ENCODE peak calls at places on chromosomes 13 and 19, in eight cellular contexts. S is HCT116, N is HepG2, I is K562, T is H1, P is GM23338, L is endothelial cell of umbilical vein, B is SK-N-SH. Y is an unnamed sample.
A peak's percentile ranks its signal among the peaks of the same experiment; 100 is the strongest.

GRCh38 chr19:54420383-54421168 is 5.3 kb downstream of the TTYH1 start:
- DNase-seq in S (no peak), N (peak; percentile 97), I (peak; percentile 51), T (peak; percentile 82), P (peak; percentile 94), L (no peak), B (no peak), Y (no peak)

GRCh38 chr13:77448689-77449088 is 86.8 kb upstream of the SCEL start:
- DNase-seq in S (no peak), N (no peak), I (no peak), T (no peak), P (peak; percentile 40), L (no peak), B (no peak), Y (no peak)

GRCh38 chr19:18274303-18274775 is at the start of gene IQCN:
- DNase-seq in S (no peak), N (peak; percentile 62), I (no peak), T (no peak), P (peak; percentile 74), L (no peak), B (no peak), Y (no peak)

GRCh38 chr19:48511800-48512503 is at the start of gene LMTK3:
- DNase-seq in S (no peak), N (no peak), I (peak; percentile 82), T (peak; percentile 82), P (peak; percentile 87), L (no peak), B (peak; percentile 97), Y (no peak)

GRCh38 chr13:55654243-55654642 is 1486.5 kb upstream of the PRR20A start:
- DNase-seq in S (no peak), N (no peak), I (no peak), T (no peak), P (peak; percentile 31), L (no peak), B (no peak), Y (no peak)

GRCh38 chr13:54637377-54637776 is 1608.8 kb downstream of the OLFM4 start:
- DNase-seq in S (no peak), N (peak; percentile 29), I (no peak), T (no peak), P (peak; percentile 60), L (no peak), B (no peak), Y (no peak)

GRCh38 chr19:13984875-13985741 is 21.0 kb downstream of the RFX1 start:
- DNase-seq in S (no peak), N (peak; percentile 18), I (no peak), T (no peak), P (no peak), L (no peak), B (no peak), Y (no peak)

GRCh38 chr13:45713721-45714120 is 11.6 kb downstream of the CBY2 start:
- DNase-seq in S (no peak), N (no peak), I (no peak), T (no peak), P (no peak), L (no peak), B (no peak), Y (no peak)

GRCh38 chr13:44685641-44686040 is 109.5 kb upstream of the TSC22D1 start:
- DNase-seq in S (no peak), N (no peak), I (no peak), T (no peak), P (no peak), L (peak; percentile 26), B (no peak), Y (no peak)

GRCh38 chr19:16977306-16977705 is 49.3 kb downstream of the CPAMD8 start:
- DNase-seq in S (no peak), N (no peak), I (no peak), T (no peak), P (no peak), L (no peak), B (no peak), Y (no peak)

DNA sequence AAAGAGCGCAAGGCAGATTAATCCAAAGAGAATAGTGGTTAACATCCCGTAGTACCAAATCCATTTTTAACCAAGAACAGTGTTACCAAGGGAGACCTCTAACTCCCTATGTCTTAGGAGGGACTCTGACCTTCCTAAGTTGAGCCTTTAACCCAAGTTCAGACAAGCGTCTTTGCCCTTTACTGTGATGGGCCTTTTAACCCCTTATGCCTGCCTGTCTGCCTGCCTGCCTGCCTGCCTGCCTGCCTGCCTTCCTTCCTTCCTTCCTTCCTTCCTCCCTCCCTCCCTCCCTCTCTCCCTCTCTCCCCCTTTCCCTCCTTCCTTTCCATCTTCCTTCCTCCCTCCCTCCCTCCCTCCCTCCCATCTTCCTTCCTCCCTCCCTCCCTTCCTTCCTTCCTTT is 32.6 kb downstream of the CEACAM1 start:
- DNase-seq in S (no peak), N (no peak), I (no peak), T (no peak), P (no peak), L (no peak), B (no peak), Y (no peak)
- H3K4me2 ChIP-seq in S (no peak overlapping the region), N (no peak overlapping the region), I (no peak overlapping the region), T (no peak overlapping the region), P (no peak overlapping the region), L (no peak overlapping the region), B (no peak overlapping the region), Y (no peak overlapping the region)

GRCh38 chr13:112709825-112710783 is 20.3 kb downstream of the ATP11A start:
- DNase-seq in S (no peak), N (no peak), I (no peak), T (no peak), P (no peak), L (peak; percentile 36), B (no peak), Y (no peak)
- H3K4me1 ChIP-seq in S (peaks cover 38% of the 10 kb centered on the region), N (peaks cover 55% of the 10 kb centered on the region), I (peaks cover 44% of the 10 kb centered on the region), T (peaks cover 36% of the 10 kb centered on the region), P (peaks cover 55% of the 10 kb centered on the region), L (peaks cover 27% of the 10 kb centered on the region), B (peaks cover 15% of the 10 kb centered on the region), Y (peaks cover 9% of the 10 kb centered on the region)

GRCh38 chr13:47332149-47332548 is 435.3 kb upstream of the HTR2A start:
- DNase-seq in S (no peak), N (no peak), I (no peak), T (no peak), P (no peak), L (no peak), B (no peak), Y (no peak)
- TF ChIP-seq POLR2AphosphoS5 in S (no peak), N (no peak), I (no peak), T (no peak), P (no peak), L (no peak), B (no peak), Y (no peak)

DNA sequence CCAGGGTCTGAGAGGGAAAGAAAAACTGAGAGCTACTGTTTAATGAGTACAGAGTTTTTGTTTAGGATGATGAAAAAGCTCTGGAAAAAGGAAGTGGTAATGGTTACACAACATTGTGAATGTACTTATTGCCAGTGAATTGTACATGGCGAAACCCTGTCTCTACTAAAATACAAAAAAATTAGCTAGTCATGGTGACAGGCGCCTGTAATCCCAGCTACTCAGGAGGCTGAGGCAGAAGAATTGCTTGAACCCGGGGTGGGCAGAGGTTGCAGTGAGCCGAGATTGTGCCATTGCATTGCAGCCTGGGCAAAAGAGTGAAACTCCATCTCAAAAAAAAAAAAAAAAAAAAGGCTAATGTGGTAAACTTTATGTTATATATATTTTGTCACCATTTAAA is 96.3 kb downstream of the VWA8 start:
- DNase-seq in S (no peak), N (no peak), I (no peak), T (no peak), P (no peak), L (no peak), B (no peak), Y (no peak)
- H3K4me2 ChIP-seq in S (no peak overlapping the region), N (no peak overlapping the region), I (no peak overlapping the region), T (no peak overlapping the region), P (no peak overlapping the region), L (no peak overlapping the region), B (no peak overlapping the region), Y (no peak overlapping the region)

DNA sequence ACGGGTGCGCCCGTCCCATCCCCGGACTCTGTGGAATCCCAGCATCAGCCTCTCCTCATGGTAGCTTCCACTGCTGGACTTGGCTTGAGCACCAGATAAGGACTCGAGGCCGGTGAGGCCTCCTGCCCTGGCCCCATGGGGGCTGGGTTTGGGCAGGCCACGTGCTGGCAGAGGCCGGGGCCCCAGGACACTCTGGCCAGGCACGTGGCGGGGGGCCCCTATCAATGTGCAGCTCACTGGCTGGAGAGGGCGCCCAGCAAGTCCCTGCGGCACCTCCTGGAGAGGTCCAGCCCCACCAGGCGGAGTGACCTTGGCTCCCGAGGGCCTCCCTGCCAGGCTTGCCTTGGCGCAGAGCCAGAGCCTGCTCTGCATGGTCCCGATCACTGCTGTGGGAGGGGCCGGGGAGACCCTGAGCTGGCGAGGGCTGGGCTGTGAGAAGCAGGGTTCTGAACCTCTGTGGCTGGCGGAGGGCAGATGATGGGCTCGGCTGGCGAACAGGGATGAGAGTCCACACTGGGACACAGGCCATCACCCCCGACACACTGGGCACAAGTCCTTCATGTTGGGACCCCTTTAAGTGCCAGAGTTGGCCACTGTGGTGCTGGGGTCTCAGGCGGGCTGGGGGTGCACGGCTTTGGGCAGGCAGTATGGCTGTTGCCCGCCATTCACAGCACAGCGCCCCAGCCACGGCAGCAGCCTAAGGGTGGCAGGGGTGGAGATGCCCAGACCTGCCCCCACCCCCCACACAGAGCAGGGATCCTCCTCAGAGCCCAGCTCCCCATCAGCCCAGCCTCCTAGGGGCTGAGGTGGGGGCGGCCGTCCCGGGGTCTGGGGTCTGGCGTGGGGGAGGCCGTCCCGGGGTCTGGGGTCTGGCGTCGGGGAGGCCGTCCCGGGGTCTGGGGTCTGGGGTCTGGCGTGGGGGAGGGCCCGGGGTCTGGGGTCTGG is 19.1 kb downstream of the CEBPG start:
- DNase-seq in S (no peak), N (peak; percentile 92), I (peak; percentile 38), T (no peak), P (no peak), L (no peak), B (peak; percentile 89), Y (no peak)
- H3K4me1 ChIP-seq in S (no peaks in the 10 kb centered on the region), N (peaks cover 79% of the 10 kb centered on the region), I (no peaks in the 10 kb centered on the region), T (peaks cover 10% of the 10 kb centered on the region), P (no peaks in the 10 kb centered on the region), L (peaks cover 19% of the 10 kb centered on the region), B (peaks cover 47% of the 10 kb centered on the region), Y (no peaks in the 10 kb centered on the region)

GRCh38 chr19:10403137-10404021 is at the start of gene CDC37:
- DNase-seq in S (peak; percentile 93), N (peak; percentile 89), I (peak; percentile 95), T (peak; percentile 99), P (peak; percentile 98), L (peak; percentile 98), B (peak; percentile 98), Y (peak; percentile 80)
- TF ChIP-seq POLR2AphosphoS5 in S (peak; percentile 97), N (peak; percentile 92), I (peak; percentile 88), T (peak; percentile 91), P (peak; percentile 97), L (peak; percentile 96), B (peak; percentile 96), Y (peak; percentile 97)